ENCODE peak calls at places on chromosomes 6 and 20, in nine cellular contexts. B is heart right ventricle; L is COR-L47; T is activated CD8-positive, alpha-beta memory T cell treated with anti-CD3 and anti-CD28 coated beads, Interleukin-2, amount 50 U/mL, for 4 hours; M is cardiac fibroblast; K is caudate nucleus; N is memory B cell; Y is GDM1; O is AG08396. C is an unnamed sample.

GRCh38 chr6:11618533-11618932 is 81.0 kb downstream of the TMEM170B start:
- DNase-seq in B (no peak), L (no peak), T (no peak), M (peak), K (no peak), N (no peak), Y (no peak), O (no peak), C (no peak)

GRCh38 chr6:69732640-69733039 is 64.2 kb downstream of the LMBRD1 start:
- DNase-seq in B (no peak), L (peak), T (no peak), M (peak), K (no peak), N (no peak), Y (no peak), O (no peak), C (no peak)

GRCh38 chr6:21947751-21948386 is 349.0 kb downstream of the PRL start:
- DNase-seq in B (no peak), L (no peak), T (no peak), M (no peak), K (no peak), N (no peak), Y (no peak), O (no peak), C (peak)

GRCh38 chr20:38414769-38415450 is 20.2 kb downstream of the SNHG17 start:
- DNase-seq in B (no peak), L (no peak), T (no peak), M (no peak), K (no peak), N (no peak), Y (no peak), O (no peak), C (no peak)

GRCh38 chr6:44065443-44066115 is 61.7 kb downstream of the MRPL14 start:
- DNase-seq in B (no peak), L (no peak), T (no peak), M (no peak), K (no peak), N (no peak), Y (no peak), O (no peak), C (no peak)

GRCh38 chr6:154709621-154710020 is 23.6 kb upstream of the SCAF8 start:
- DNase-seq in B (no peak), L (no peak), T (no peak), M (no peak), K (no peak), N (no peak), Y (no peak), O (no peak), C (no peak)

GRCh38 chr20:62362991-62363919 is 3.9 kb downstream of the LAMA5 start:
- DNase-seq in B (peak), L (no peak), T (no peak), M (no peak), K (no peak), N (no peak), Y (no peak), O (no peak), C (no peak)

GRCh38 chr20:3744037-3744436 is 11.6 kb downstream of the HSPA12B start:
- DNase-seq in B (no peak), L (no peak), T (no peak), M (no peak), K (no peak), N (no peak), Y (no peak), O (no peak), C (no peak)

GRCh38 chr6:134373282-134373922 is 55.5 kb upstream of the SGK1 start:
- DNase-seq in B (peak), L (no peak), T (no peak), M (peak), K (peak), N (no peak), Y (peak), O (peak), C (peak)

GRCh38 chr6:41705996-41706835 is 29.2 kb downstream of the TFEB start:
- DNase-seq in B (peak), L (peak), T (peak), M (peak), K (peak), N (peak), Y (peak), O (peak), C (no peak)

GRCh38 chr20:10971096-10971495 is 297.3 kb upstream of the JAG1 start:
- DNase-seq in B (no peak), L (no peak), T (no peak), M (peak), K (no peak), N (no peak), Y (no peak), O (no peak), C (no peak)

GRCh38 chr20:61773926-61774587 is 291.6 kb downstream of the TAF4 start:
- DNase-seq in B (no peak), L (no peak), T (no peak), M (no peak), K (no peak), N (no peak), Y (no peak), O (no peak), C (no peak)

GRCh38 chr6:125004198-125004597 is 42.0 kb downstream of the RNF217 start:
- DNase-seq in B (peak), L (no peak), T (no peak), M (no peak), K (no peak), N (no peak), Y (no peak), O (no peak), C (peak)

GRCh38 chr6:1516742-1517520 is 92.8 kb upstream of the FOXC1 start:
- DNase-seq in B (no peak), L (no peak), T (no peak), M (no peak), K (no peak), N (no peak), Y (no peak), O (no peak), C (no peak)

GRCh38 chr6:118318648-118319047 is 229.4 kb upstream of the PLN start:
- DNase-seq in B (no peak), L (no peak), T (no peak), M (no peak), K (no peak), N (no peak), Y (no peak), O (no peak), C (no peak)

GRCh38 chr6:101089640-101090039 is 208.5 kb upstream of the ASCC3 start:
- DNase-seq in B (no peak), L (no peak), T (no peak), M (peak), K (no peak), N (no peak), Y (no peak), O (no peak), C (no peak)

GRCh38 chr6:138588805-138589434 is 89.6 kb upstream of the NHSL1 start:
- DNase-seq in B (peak), L (peak), T (peak), M (peak), K (peak), N (peak), Y (peak), O (peak), C (peak)

GRCh38 chr6:132282696-132283095 is 118.6 kb downstream of the MOXD1 start:
- DNase-seq in B (no peak), L (no peak), T (no peak), M (no peak), K (no peak), N (no peak), Y (no peak), O (no peak), C (no peak)

GRCh38 chr20:41058674-41059008 is 30.0 kb downstream of the TOP1 start:
- DNase-seq in B (no peak), L (no peak), T (no peak), M (no peak), K (no peak), N (no peak), Y (no peak), O (no peak), C (no peak)

GRCh38 chr6:22882581-22882980 is 313.2 kb downstream of the HDGFL1 start:
- DNase-seq in B (no peak), L (no peak), T (no peak), M (no peak), K (no peak), N (no peak), Y (no peak), O (no peak), C (no peak)

GRCh38 chr6:158849899-158850806 is 31.0 kb upstream of the EZR start:
- DNase-seq in B (no peak), L (no peak), T (peak), M (peak), K (no peak), N (no peak), Y (no peak), O (peak), C (peak)

GRCh38 chr6:16752206-16752867 is 8.9 kb downstream of the ATXN1 start:
- DNase-seq in B (no peak), L (no peak), T (no peak), M (peak), K (no peak), N (no peak), Y (no peak), O (peak), C (peak)

GRCh38 chr6:127641905-127642304 is 64.9 kb downstream of the C6orf58 start:
- DNase-seq in B (no peak), L (no peak), T (no peak), M (peak), K (no peak), N (no peak), Y (no peak), O (peak), C (peak)

GRCh38 chr6:3898270-3898994 is 49.3 kb downstream of the FAM50B start:
- DNase-seq in B (no peak), L (no peak), T (no peak), M (no peak), K (no peak), N (no peak), Y (no peak), O (no peak), C (no peak)

GRCh38 chr20:17749979-17750721 is 50.4 kb downstream of the BANF2 start:
- DNase-seq in B (peak), L (no peak), T (no peak), M (peak), K (no peak), N (no peak), Y (no peak), O (no peak), C (no peak)

GRCh38 chr6:71383476-71383875 is 94.9 kb downstream of the OGFRL1 start:
- DNase-seq in B (no peak), L (no peak), T (no peak), M (no peak), K (no peak), N (no peak), Y (no peak), O (no peak), C (peak)

GRCh38 chr20:52268184-52268583 is 76.6 kb upstream of the ZFP64 start:
- DNase-seq in B (no peak), L (no peak), T (no peak), M (no peak), K (no peak), N (no peak), Y (no peak), O (no peak), C (no peak)

GRCh38 chr6:144262470-144263369 is 22.4 kb upstream of the UTRN start:
- DNase-seq in B (no peak), L (no peak), T (peak), M (no peak), K (no peak), N (no peak), Y (no peak), O (no peak), C (no peak)

GRCh38 chr20:59604770-59605665 is 678 bp downstream of the PHACTR3 start:
- DNase-seq in B (no peak), L (peak), T (no peak), M (no peak), K (no peak), N (no peak), Y (no peak), O (peak), C (no peak)

GRCh38 chr6:26595669-26596269 is 984 bp upstream of the ABT1 start:
- DNase-seq in B (peak), L (peak), T (peak), M (peak), K (peak), N (peak), Y (peak), O (peak), C (peak)

GRCh38 chr6:33321227-33321626 is 3.7 kb upstream of the ZBTB22 start:
- DNase-seq in B (no peak), L (no peak), T (no peak), M (no peak), K (no peak), N (no peak), Y (no peak), O (no peak), C (no peak)

GRCh38 chr20:17558154-17558940 is 11.5 kb upstream of the DSTN start:
- DNase-seq in B (peak), L (no peak), T (no peak), M (peak), K (no peak), N (no peak), Y (peak), O (peak), C (peak)

GRCh38 chr20:24950128-24950835 is 1.2 kb downstream of the CST7 start:
- DNase-seq in B (no peak), L (no peak), T (no peak), M (no peak), K (no peak), N (no peak), Y (no peak), O (no peak), C (no peak)

GRCh38 chr6:19052219-19052618 is 665.1 kb downstream of the RNF144B start:
- DNase-seq in B (no peak), L (no peak), T (no peak), M (peak), K (no peak), N (no peak), Y (no peak), O (no peak), C (no peak)

GRCh38 chr6:43774776-43775583 is 5.0 kb downstream of the VEGFA start:
- DNase-seq in B (peak), L (peak), T (peak), M (peak), K (peak), N (peak), Y (peak), O (peak), C (peak)

GRCh38 chr6:60754879-60755278 is 1531.1 kb downstream of the KHDRBS2 start:
- DNase-seq in B (no peak), L (no peak), T (no peak), M (no peak), K (no peak), N (no peak), Y (no peak), O (no peak), C (no peak)

GRCh38 chr6:69795469-69796080 is 1.2 kb downstream of the LMBRD1 start:
- DNase-seq in B (no peak), L (no peak), T (no peak), M (peak), K (no peak), N (no peak), Y (no peak), O (no peak), C (no peak)

GRCh38 chr6:1605822-1606532 is 3.7 kb upstream of the FOXC1 start:
- DNase-seq in B (no peak), L (no peak), T (no peak), M (no peak), K (no peak), N (no peak), Y (no peak), O (no peak), C (no peak)

GRCh38 chr6:35415065-35415880 is 36.9 kb upstream of the FANCE start:
- DNase-seq in B (peak), L (peak), T (no peak), M (peak), K (peak), N (no peak), Y (no peak), O (peak), C (peak)

GRCh38 chr6:170371588-170371987 is 65.0 kb downstream of the FAM120B start:
- DNase-seq in B (no peak), L (no peak), T (no peak), M (peak), K (peak), N (no peak), Y (no peak), O (peak), C (no peak)

C was measured in H4.